ENCODE peak calls at places on chromosomes 4 and X, in six cellular contexts. One of them, this sample, is unnamed.

GRCh38 chrX:11438767-11439166 is 145.6 kb downstream of the AMELX start:
- DNase-seq in HCT116: no peak
- DNase-seq in H54: no peak
- DNase-seq in IMR-90: peak
- DNase-seq in adrenal gland: no peak
- DNase-seq in right lobe of liver: no peak
- DNase-seq in this sample: no peak

GRCh38 chr4:10023806-10024205 is 2.5 kb upstream of the SLC2A9 start:
- DNase-seq in adrenal gland: no peak
- DNase-seq in IMR-90: peak
- DNase-seq in right lobe of liver: no peak
- DNase-seq in HCT116: no peak
- DNase-seq in H54: no peak
- DNase-seq in this sample: no peak

GRCh38 chrX:25028726-25029125 is 13.0 kb upstream of the ARX start:
- DNase-seq in HCT116: no peak
- DNase-seq in adrenal gland: no peak
- DNase-seq in right lobe of liver: no peak
- DNase-seq in IMR-90: peak
- DNase-seq in H54: no peak
- DNase-seq in this sample: no peak

GRCh38 chr4:134243742-134244713 is 42.4 kb upstream of the PABPC4L start:
- DNase-seq in adrenal gland: no peak
- DNase-seq in IMR-90: no peak
- DNase-seq in H54: no peak
- DNase-seq in HCT116: no peak
- DNase-seq in right lobe of liver: no peak
- DNase-seq in this sample: no peak

GRCh38 chrX:144219035-144219434 is 335.2 kb downstream of the UBE2NL start:
- DNase-seq in HCT116: no peak
- DNase-seq in H54: peak
- DNase-seq in IMR-90: no peak
- DNase-seq in adrenal gland: no peak
- DNase-seq in right lobe of liver: peak
- DNase-seq in this sample: no peak

GRCh38 chrX:23883737-23884354 is 23.9 kb downstream of the APOO start:
- DNase-seq in H54: peak
- DNase-seq in adrenal gland: no peak
- DNase-seq in right lobe of liver: no peak
- DNase-seq in HCT116: peak
- DNase-seq in IMR-90: peak
- DNase-seq in this sample: peak

GRCh38 chr4:10117424-10118354 is 1.1 kb upstream of the WDR1 start:
- DNase-seq in H54: no peak
- DNase-seq in HCT116: no peak
- DNase-seq in IMR-90: no peak
- DNase-seq in right lobe of liver: no peak
- DNase-seq in adrenal gland: peak
- DNase-seq in this sample: no peak

GRCh38 chr4:25861951-25862410 is 807 bp downstream of the SEL1L3 start:
- DNase-seq in HCT116: no peak
- DNase-seq in H54: peak
- DNase-seq in IMR-90: peak
- DNase-seq in adrenal gland: peak
- DNase-seq in right lobe of liver: peak
- DNase-seq in this sample: peak

GRCh38 chrX:107764845-107765608 is 10.6 kb downstream of the TSC22D3 start:
- DNase-seq in right lobe of liver: no peak
- DNase-seq in HCT116: no peak
- DNase-seq in H54: no peak
- DNase-seq in IMR-90: no peak
- DNase-seq in adrenal gland: no peak
- DNase-seq in this sample: no peak

GRCh38 chr4:22021116-22021515 is 72.5 kb upstream of the KCNIP4 start:
- DNase-seq in H54: no peak
- DNase-seq in adrenal gland: no peak
- DNase-seq in HCT116: no peak
- DNase-seq in IMR-90: no peak
- DNase-seq in right lobe of liver: no peak
- DNase-seq in this sample: no peak

GRCh38 chrX:83759872-83760271 is 101.1 kb upstream of the CYLC1 start:
- DNase-seq in adrenal gland: no peak
- DNase-seq in right lobe of liver: no peak
- DNase-seq in H54: no peak
- DNase-seq in HCT116: no peak
- DNase-seq in IMR-90: peak
- DNase-seq in this sample: peak

GRCh38 chr4:16583764-16584163 is 314.7 kb downstream of the LDB2 start:
- DNase-seq in adrenal gland: no peak
- DNase-seq in IMR-90: peak
- DNase-seq in right lobe of liver: no peak
- DNase-seq in H54: no peak
- DNase-seq in HCT116: no peak
- DNase-seq in this sample: no peak

GRCh38 chrX:38352362-38352761 is at the start of gene OTC:
- DNase-seq in IMR-90: no peak
- DNase-seq in adrenal gland: no peak
- DNase-seq in right lobe of liver: peak
- DNase-seq in HCT116: no peak
- DNase-seq in H54: no peak
- DNase-seq in this sample: no peak

GRCh38 chr4:109079731-109080130 is 222.7 kb downstream of the COL25A1 start:
- DNase-seq in right lobe of liver: no peak
- DNase-seq in IMR-90: peak
- DNase-seq in adrenal gland: no peak
- DNase-seq in HCT116: no peak
- DNase-seq in H54: no peak
- DNase-seq in this sample: no peak

GRCh38 chr4:41069838-41070237 is 144.5 kb downstream of the APBB2 start:
- DNase-seq in IMR-90: no peak
- DNase-seq in H54: no peak
- DNase-seq in right lobe of liver: no peak
- DNase-seq in adrenal gland: no peak
- DNase-seq in HCT116: no peak
- DNase-seq in this sample: no peak

GRCh38 chr4:142354794-142355416 is 491.2 kb downstream of the INPP4B start:
- DNase-seq in adrenal gland: no peak
- DNase-seq in H54: no peak
- DNase-seq in HCT116: no peak
- DNase-seq in right lobe of liver: no peak
- DNase-seq in IMR-90: no peak
- DNase-seq in this sample: no peak

GRCh38 chrX:66163849-66164401 is at the start of gene HEPH:
- DNase-seq in right lobe of liver: no peak
- DNase-seq in adrenal gland: peak
- DNase-seq in HCT116: no peak
- DNase-seq in H54: no peak
- DNase-seq in IMR-90: peak
- DNase-seq in this sample: no peak

GRCh38 chrX:134551365-134552095 is 91.6 kb downstream of the HPRT1 start:
- DNase-seq in IMR-90: peak
- DNase-seq in H54: no peak
- DNase-seq in right lobe of liver: no peak
- DNase-seq in HCT116: no peak
- DNase-seq in adrenal gland: no peak
- DNase-seq in this sample: no peak

GRCh38 chr4:173332963-173333657 is 1.0 kb downstream of the HMGB2 start:
- DNase-seq in adrenal gland: no peak
- DNase-seq in right lobe of liver: no peak
- DNase-seq in IMR-90: peak
- DNase-seq in HCT116: no peak
- DNase-seq in H54: no peak
- DNase-seq in this sample: peak

GRCh38 chr4:80538276-80538926 is 202.9 kb downstream of the CFAP299 start:
- DNase-seq in IMR-90: peak
- DNase-seq in right lobe of liver: no peak
- DNase-seq in H54: no peak
- DNase-seq in adrenal gland: no peak
- DNase-seq in HCT116: no peak
- DNase-seq in this sample: no peak

GRCh38 chrX:54920610-54921426 is at the start of gene TRO:
- DNase-seq in right lobe of liver: no peak
- DNase-seq in adrenal gland: no peak
- DNase-seq in H54: no peak
- DNase-seq in HCT116: no peak
- DNase-seq in IMR-90: peak
- DNase-seq in this sample: peak

GRCh38 chrX:97401154-97401553 is 517.4 kb downstream of the RPA4 start:
- DNase-seq in adrenal gland: no peak
- DNase-seq in H54: no peak
- DNase-seq in IMR-90: no peak
- DNase-seq in HCT116: no peak
- DNase-seq in right lobe of liver: no peak
- DNase-seq in this sample: no peak

GRCh38 chr4:151045907-151046306 is 30.8 kb upstream of the LRBA start:
- DNase-seq in HCT116: peak
- DNase-seq in right lobe of liver: no peak
- DNase-seq in H54: no peak
- DNase-seq in IMR-90: no peak
- DNase-seq in adrenal gland: no peak
- DNase-seq in this sample: peak

GRCh38 chr4:182922551-182923284 is 5.5 kb upstream of the DCTD start:
- DNase-seq in adrenal gland: no peak
- DNase-seq in HCT116: no peak
- DNase-seq in IMR-90: peak
- DNase-seq in H54: no peak
- DNase-seq in right lobe of liver: no peak
- DNase-seq in this sample: no peak

GRCh38 chrX:154539077-154539476 is 7.6 kb downstream of the G6PD start:
- DNase-seq in HCT116: no peak
- DNase-seq in right lobe of liver: no peak
- DNase-seq in adrenal gland: no peak
- DNase-seq in H54: no peak
- DNase-seq in IMR-90: no peak
- DNase-seq in this sample: no peak

GRCh38 chr4:163554870-163555465 is 60.5 kb downstream of the TMA16 start:
- DNase-seq in HCT116: no peak
- DNase-seq in IMR-90: peak
- DNase-seq in H54: no peak
- DNase-seq in right lobe of liver: no peak
- DNase-seq in adrenal gland: no peak
- DNase-seq in this sample: peak

GRCh38 chr4:78612398-78613005 is 60.9 kb downstream of the ANXA3 start:
- DNase-seq in adrenal gland: peak
- DNase-seq in IMR-90: peak
- DNase-seq in HCT116: no peak
- DNase-seq in right lobe of liver: no peak
- DNase-seq in H54: no peak
- DNase-seq in this sample: peak

GRCh38 chr4:174681723-174682300 is 147.2 kb downstream of the GLRA3 start:
- DNase-seq in IMR-90: peak
- DNase-seq in right lobe of liver: no peak
- DNase-seq in adrenal gland: peak
- DNase-seq in HCT116: no peak
- DNase-seq in H54: peak
- DNase-seq in this sample: peak

GRCh38 chrX:103919336-103919682 is 43.1 kb upstream of the TMSB15B start:
- DNase-seq in right lobe of liver: no peak
- DNase-seq in adrenal gland: no peak
- DNase-seq in H54: peak
- DNase-seq in HCT116: no peak
- DNase-seq in IMR-90: peak
- DNase-seq in this sample: peak

GRCh38 chrX:103918050-103918449 is 44.4 kb upstream of the TMSB15B start:
- DNase-seq in IMR-90: peak
- DNase-seq in H54: peak
- DNase-seq in HCT116: peak
- DNase-seq in adrenal gland: peak
- DNase-seq in right lobe of liver: no peak
- DNase-seq in this sample: peak

GRCh38 chrX:103913356-103914020 is 48.9 kb upstream of the TMSB15B start:
- DNase-seq in HCT116: no peak
- DNase-seq in H54: no peak
- DNase-seq in IMR-90: peak
- DNase-seq in right lobe of liver: no peak
- DNase-seq in adrenal gland: no peak
- DNase-seq in this sample: no peak

GRCh38 chrX:103918584-103919335 is 43.7 kb upstream of the TMSB15B start:
- DNase-seq in HCT116: no peak
- DNase-seq in H54: peak
- DNase-seq in right lobe of liver: peak
- DNase-seq in adrenal gland: peak
- DNase-seq in IMR-90: peak
- DNase-seq in this sample: peak
- TF ChIP-seq POLR2A in HCT116: no peak
- TF ChIP-seq POLR2A in H54: peak
- TF ChIP-seq POLR2A in right lobe of liver: no peak
- TF ChIP-seq POLR2A in adrenal gland: no peak
- TF ChIP-seq POLR2A in IMR-90: no peak
- TF ChIP-seq POLR2A in this sample: no peak

GRCh38 chrX:71616672-71617529 is 1.4 kb downstream of the CXCR3 start:
- DNase-seq in H54: no peak
- DNase-seq in HCT116: no peak
- DNase-seq in adrenal gland: no peak
- DNase-seq in IMR-90: no peak
- DNase-seq in right lobe of liver: peak
- DNase-seq in this sample: no peak
- TF ChIP-seq POLR2A in H54: no peak
- TF ChIP-seq POLR2A in HCT116: no peak
- TF ChIP-seq POLR2A in adrenal gland: no peak
- TF ChIP-seq POLR2A in IMR-90: no peak
- TF ChIP-seq POLR2A in right lobe of liver: no peak
- TF ChIP-seq POLR2A in this sample: no peak

DNA sequence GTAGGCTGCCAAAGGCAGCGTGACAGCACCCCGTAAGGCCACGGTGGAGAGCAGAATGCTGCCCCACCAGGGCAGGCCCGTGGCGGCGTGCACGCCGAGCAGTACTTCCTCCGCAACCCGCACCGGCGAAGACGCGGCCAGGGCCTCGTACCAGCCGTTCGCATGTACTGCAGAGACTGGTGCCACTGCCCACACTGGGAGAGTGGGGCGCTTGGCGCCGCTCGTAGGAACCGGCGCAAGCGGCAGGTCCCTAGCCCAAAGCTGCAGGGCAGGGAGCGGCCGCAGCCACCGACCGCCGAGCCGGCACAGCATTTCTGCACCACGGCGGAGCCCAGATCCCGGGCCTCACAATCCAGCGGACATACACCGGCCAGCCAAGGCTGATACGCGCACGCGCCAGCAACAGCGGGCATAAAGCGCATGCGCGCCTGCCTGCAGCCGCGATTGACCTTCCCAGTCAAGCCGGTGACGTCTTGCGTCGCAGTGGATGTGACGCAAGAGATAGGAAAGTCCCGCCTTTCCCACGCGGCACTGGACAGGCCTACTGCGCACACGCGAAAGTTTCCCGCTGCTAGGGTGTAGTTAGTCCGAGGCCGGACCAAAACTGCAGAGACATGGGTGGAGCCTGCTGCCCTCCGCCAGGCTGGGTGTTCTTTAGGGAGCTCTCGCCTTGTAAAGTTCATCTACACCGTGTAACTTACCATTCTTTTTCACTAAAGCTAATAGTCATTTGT is at the start of gene COX18:
- DNase-seq in H54: peak
- DNase-seq in right lobe of liver: peak
- DNase-seq in HCT116: peak
- DNase-seq in adrenal gland: peak
- DNase-seq in IMR-90: peak
- DNase-seq in this sample: peak
- TF ChIP-seq POLR2A in H54: peak
- TF ChIP-seq POLR2A in right lobe of liver: peak
- TF ChIP-seq POLR2A in HCT116: peak
- TF ChIP-seq POLR2A in adrenal gland: peak
- TF ChIP-seq POLR2A in IMR-90: peak
- TF ChIP-seq POLR2A in this sample: peak

GRCh38 chr4:172153694-172154093 is 340.5 kb downstream of the GALNTL6 start:
- DNase-seq in HCT116: no peak
- DNase-seq in IMR-90: no peak
- DNase-seq in right lobe of liver: no peak
- DNase-seq in H54: no peak
- DNase-seq in adrenal gland: no peak
- DNase-seq in this sample: no peak
- TF ChIP-seq POLR2A in HCT116: no peak
- TF ChIP-seq POLR2A in IMR-90: no peak
- TF ChIP-seq POLR2A in right lobe of liver: no peak
- TF ChIP-seq POLR2A in H54: no peak
- TF ChIP-seq POLR2A in adrenal gland: no peak
- TF ChIP-seq POLR2A in this sample: no peak

This sample was measured in erythroblast.